ENCODE peak calls at places on chromosomes 3 and 15, in five cellular contexts. N is trophoblast cell, C is mesendoderm, T is H9, K is neuronal stem cell. A is an unnamed sample.

GRCh38 chr15:76200083-76200465 is 111.2 kb downstream of the ETFA start:
- DNase-seq in T (no peak), K (no peak), N (no peak), C (no peak), A (no peak)

GRCh38 chr15:101089579-101090459 is 162.0 kb downstream of the CHSY1 start:
- DNase-seq in C (no peak), K (no peak), N (no peak), T (no peak), A (no peak)

GRCh38 chr3:61562042-61562809 is 855 bp downstream of the PTPRG start:
- DNase-seq in T (no peak), N (no peak), C (no peak), K (no peak), A (peak)

GRCh38 chr3:46607603-46608028 is 4.7 kb upstream of the FAM240A start:
- DNase-seq in K (no peak), C (peak), N (peak), T (peak), A (peak)

GRCh38 chr3:29977360-29977759 is 629.0 kb upstream of the TGFBR2 start:
- DNase-seq in C (no peak), K (no peak), N (no peak), T (no peak), A (no peak)

GRCh38 chr3:72887723-72888545 is at the start of gene GXYLT2:
- DNase-seq in T (peak), C (peak), N (peak), K (peak), A (peak)

GRCh38 chr3:13783556-13783955 is 96.3 kb downstream of the WNT7A start:
- DNase-seq in C (no peak), K (no peak), T (no peak), N (no peak), A (no peak)

GRCh38 chr15:81666828-81667227 is 292.8 kb upstream of the TMC3 start:
- DNase-seq in C (no peak), K (no peak), T (no peak), N (no peak), A (peak)

GRCh38 chr3:183100376-183100775 is 1.1 kb upstream of the MCCC1 start:
- DNase-seq in T (no peak), N (no peak), K (no peak), C (no peak), A (no peak)

GRCh38 chr3:115790759-115791158 is 167.4 kb downstream of the GAP43 start:
- DNase-seq in K (no peak), N (peak), C (peak), T (no peak), A (peak)

GRCh38 chr3:24042879-24043567 is 97.9 kb downstream of the NR1D2 start:
- DNase-seq in K (no peak), N (peak), T (no peak), C (no peak), A (peak)

GRCh38 chr15:55221090-55222011 is 24.6 kb upstream of the RSL24D1 start:
- DNase-seq in K (no peak), C (peak), N (peak), T (no peak), A (peak)
- H3K18ac ChIP-seq in K (no peak), C (peak), N (no peak), T (no peak), A (peak)

DNA sequence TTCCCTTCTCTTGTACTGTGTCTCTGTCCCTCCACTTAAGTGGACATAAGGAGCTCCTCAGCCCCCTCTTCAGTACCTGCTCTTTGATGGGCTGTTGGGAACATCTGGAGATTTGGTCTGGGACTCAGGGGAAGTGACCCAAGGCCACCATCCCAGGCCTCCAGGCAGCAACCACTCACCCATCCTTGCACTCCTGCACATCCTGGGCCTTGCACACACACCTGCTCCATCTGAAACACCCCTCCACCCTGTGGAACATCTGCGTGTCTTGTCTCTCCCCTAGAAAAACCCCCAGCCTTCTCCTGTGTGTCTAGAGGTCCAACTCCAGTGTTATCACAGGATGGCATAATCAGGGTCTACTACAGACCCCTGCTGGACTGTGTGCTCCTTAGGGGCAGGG is 74.3 kb downstream of the ABTB1 start:
- DNase-seq in T (no peak), N (no peak), K (no peak), C (no peak), A (no peak)
- H2AK5ac ChIP-seq in T (no peak), N (no peak), K (no peak), C (no peak), A (peak)

DNA sequence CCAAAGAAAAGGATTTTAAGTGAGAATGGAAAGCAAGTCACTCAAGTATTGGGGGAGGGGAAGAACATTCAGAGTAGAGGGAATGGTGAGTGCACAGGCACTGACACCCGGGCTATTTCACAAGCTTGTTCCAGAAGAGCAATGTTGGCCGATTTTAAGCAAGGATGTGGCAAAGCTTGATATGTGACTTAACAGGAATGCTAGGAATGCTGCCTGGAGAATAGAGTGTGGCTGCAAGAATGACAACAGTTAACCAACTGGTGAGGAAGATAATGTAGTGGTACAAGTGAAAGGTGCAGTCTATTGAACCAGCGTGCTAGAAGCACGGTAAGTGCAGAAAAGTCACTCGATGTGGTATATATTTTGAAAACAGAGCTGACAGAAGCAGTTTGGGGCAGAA is 6.2 kb upstream of the CCDC80 start:
- DNase-seq in K (no peak), T (peak), C (peak), N (peak), A (peak)
- H4K8ac ChIP-seq in K (no peak), T (no peak), C (no peak), N (no peak), A (no peak)

GRCh38 chr3:171835116-171835515 is 8.0 kb upstream of the TMEM212 start:
- DNase-seq in C (no peak), T (no peak), N (no peak), K (no peak), A (peak)
- H3K18ac ChIP-seq in C (no peak), T (no peak), N (no peak), K (no peak), A (no peak)

GRCh38 chr15:66947471-66947870 is 117.9 kb upstream of the SMAD3 start:
- DNase-seq in K (no peak), N (peak), C (peak), T (no peak), A (peak)
- H2AK5ac ChIP-seq in K (no peak), N (no peak), C (no peak), T (no peak), A (no peak)

GRCh38 chr3:126880898-126881297 is 102.0 kb upstream of the PLXNA1 start:
- DNase-seq in N (peak), C (no peak), K (no peak), T (no peak), A (no peak)
- H4K8ac ChIP-seq in N (no peak), C (no peak), K (no peak), T (no peak), A (no peak)

DNA sequence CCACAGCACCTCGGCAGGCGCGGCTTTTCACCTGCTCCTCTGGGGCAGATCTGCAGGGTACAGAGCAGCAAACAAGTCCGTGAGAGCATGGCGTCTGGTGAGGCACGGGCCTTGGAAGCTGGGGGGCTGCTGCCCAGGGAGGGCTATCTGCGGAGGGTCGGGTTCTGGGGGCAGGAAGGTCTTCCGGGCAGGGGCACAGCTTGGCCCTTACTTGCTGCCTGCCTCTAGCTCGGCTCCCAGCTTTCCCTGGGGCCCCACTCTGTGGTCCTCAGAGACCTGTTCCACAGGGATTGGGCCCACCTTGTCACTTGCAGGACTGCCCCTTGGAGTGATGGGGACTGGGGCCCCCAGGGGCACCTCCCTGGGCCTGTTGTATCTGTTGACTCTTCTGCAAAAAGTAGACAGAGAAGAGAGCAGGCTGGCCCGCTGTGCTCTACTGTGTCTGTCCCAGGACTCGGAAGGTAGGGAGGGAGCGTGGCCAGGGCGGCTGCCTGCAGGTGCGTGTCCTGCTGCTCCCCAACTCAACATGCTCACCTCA is 84.1 kb downstream of the TBC1D2B start:
- DNase-seq in N (no peak), T (no peak), C (no peak), K (no peak), A (no peak)
- H3K18ac ChIP-seq in N (peak), T (no peak), C (no peak), K (no peak), A (peak)

DNA sequence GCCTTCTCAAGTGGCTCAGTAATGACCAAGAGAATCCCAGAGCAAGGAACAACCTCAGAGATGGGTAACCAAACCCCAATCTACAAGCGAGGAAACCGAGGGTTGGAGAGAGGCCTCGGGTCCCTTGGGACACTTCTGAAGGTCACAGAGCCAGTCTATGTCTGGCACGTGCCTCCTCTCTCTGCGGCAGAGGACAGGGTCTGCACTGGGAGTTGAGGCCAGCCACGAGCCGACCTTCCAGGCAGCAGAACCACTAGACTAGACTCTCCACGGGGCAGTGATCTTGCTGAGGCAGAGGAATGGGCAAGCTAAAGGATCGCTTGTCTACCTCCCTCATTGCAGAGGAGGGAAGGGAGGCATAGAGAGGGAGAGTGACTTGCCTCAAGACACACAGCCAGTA is 100.6 kb upstream of the SMAD3 start:
- DNase-seq in T (no peak), K (no peak), C (no peak), N (no peak), A (no peak)
- H2AK5ac ChIP-seq in T (no peak), K (no peak), C (no peak), N (no peak), A (no peak)

DNA sequence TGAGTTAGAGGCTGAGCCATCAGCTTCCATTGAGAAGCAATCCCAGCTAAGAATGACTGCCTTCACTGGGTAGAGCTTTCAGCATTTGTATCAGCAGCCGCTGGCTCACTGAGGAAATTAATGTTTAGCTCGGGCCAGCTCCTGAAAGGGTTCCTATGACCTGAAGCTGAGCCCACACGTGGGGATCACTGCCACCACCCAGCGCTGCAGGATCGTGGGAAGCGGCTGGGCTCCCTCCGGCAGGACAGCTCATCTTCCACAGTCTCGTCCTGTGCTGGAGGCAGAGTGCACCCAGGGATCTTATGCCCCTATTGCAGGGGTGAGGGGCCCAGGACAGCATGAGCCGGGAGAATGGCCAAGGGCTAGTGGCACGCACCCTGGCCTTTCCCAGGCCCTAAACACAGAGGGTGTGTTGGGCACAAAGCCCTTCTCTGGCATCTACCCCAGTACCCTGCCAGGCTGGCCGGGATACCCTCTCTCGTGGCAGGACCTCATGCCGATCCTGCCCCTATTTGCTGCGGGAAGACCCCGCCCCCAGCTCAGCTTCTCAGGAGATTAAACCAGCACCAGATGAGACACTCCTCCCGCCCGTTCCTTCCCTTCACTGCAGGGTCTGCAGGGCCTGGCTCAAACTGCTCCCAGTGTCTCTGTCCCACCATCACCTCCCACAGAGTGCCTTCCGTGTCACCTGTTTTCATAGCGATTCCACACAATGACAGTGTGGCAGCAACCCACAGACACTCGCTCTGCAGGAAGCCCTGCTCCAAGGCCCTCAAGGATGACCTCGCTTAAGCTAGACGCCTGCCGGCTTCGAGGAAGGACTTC is 28.5 kb downstream of the KLHL25 start:
- DNase-seq in K (no peak), T (no peak), N (no peak), C (peak), A (no peak)
- H4K8ac ChIP-seq in K (no peak), T (no peak), N (no peak), C (no peak), A (no peak)

GRCh38 chr3:177602601-177603136 is 405.4 kb upstream of the TBL1XR1 start:
- DNase-seq in T (no peak), K (no peak), C (no peak), N (no peak), A (peak)
- H3K18ac ChIP-seq in T (no peak), K (no peak), C (no peak), N (no peak), A (peak)

A was measured in mesenchymal stem cell.